ENCODE peak calls at places on chromosomes 2 and 18, in six cellular contexts. One of them, this sample, is unnamed.

GRCh38 chr2:10432315-10433181 is 15.6 kb downstream of the ODC1 start:
- DNase-seq in AG09309: no peak
- DNase-seq in pancreas: peak; percentile 42
- DNase-seq in IMR-90: no peak
- DNase-seq in adrenal gland: no peak
- DNase-seq in GM13976: no peak
- DNase-seq in this sample: no peak

GRCh38 chr18:9810216-9810804 is 75.5 kb upstream of the TXNDC2 start:
- DNase-seq in GM13976: no peak
- DNase-seq in AG09309: no peak
- DNase-seq in adrenal gland: no peak
- DNase-seq in IMR-90: peak; percentile 33
- DNase-seq in pancreas: no peak
- DNase-seq in this sample: no peak

GRCh38 chr2:78780864-78781583 is 244.5 kb upstream of the REG3G start:
- DNase-seq in GM13976: no peak
- DNase-seq in IMR-90: no peak
- DNase-seq in adrenal gland: no peak
- DNase-seq in pancreas: no peak
- DNase-seq in AG09309: no peak
- DNase-seq in this sample: no peak

GRCh38 chr2:126244937-126245336 is 411.0 kb upstream of the GYPC start:
- DNase-seq in adrenal gland: peak; percentile 28
- DNase-seq in GM13976: peak; percentile 51
- DNase-seq in AG09309: no peak
- DNase-seq in pancreas: peak; percentile 53
- DNase-seq in IMR-90: no peak
- DNase-seq in this sample: peak; percentile 62

GRCh38 chr2:70995227-70995729 is 605 bp upstream of the TEX261 start:
- DNase-seq in GM13976: peak; percentile 72
- DNase-seq in adrenal gland: no peak
- DNase-seq in IMR-90: peak; percentile 17
- DNase-seq in AG09309: no peak
- DNase-seq in pancreas: no peak
- DNase-seq in this sample: peak; percentile 66

GRCh38 chr2:163553601-163554000 is 182.2 kb downstream of the FIGN start:
- DNase-seq in adrenal gland: no peak
- DNase-seq in pancreas: no peak
- DNase-seq in IMR-90: no peak
- DNase-seq in GM13976: no peak
- DNase-seq in AG09309: no peak
- DNase-seq in this sample: no peak

GRCh38 chr2:67260348-67261277 is 136.5 kb upstream of the ETAA1 start:
- DNase-seq in AG09309: peak; percentile 98
- DNase-seq in adrenal gland: peak; percentile 42
- DNase-seq in GM13976: no peak
- DNase-seq in IMR-90: peak; percentile 100
- DNase-seq in pancreas: no peak
- DNase-seq in this sample: no peak

GRCh38 chr2:46512185-46512584 is 32.8 kb downstream of the TMEM247 start:
- DNase-seq in adrenal gland: no peak
- DNase-seq in pancreas: no peak
- DNase-seq in IMR-90: no peak
- DNase-seq in GM13976: no peak
- DNase-seq in AG09309: no peak
- DNase-seq in this sample: no peak

GRCh38 chr2:121179467-121179866 is 105.5 kb downstream of the TFCP2L1 start:
- DNase-seq in IMR-90: no peak
- DNase-seq in adrenal gland: no peak
- DNase-seq in GM13976: no peak
- DNase-seq in pancreas: no peak
- DNase-seq in AG09309: no peak
- DNase-seq in this sample: no peak

GRCh38 chr2:64291181-64291580 is 147.0 kb upstream of the PELI1 start:
- DNase-seq in pancreas: no peak
- DNase-seq in AG09309: peak; percentile 55
- DNase-seq in IMR-90: peak; percentile 68
- DNase-seq in adrenal gland: no peak
- DNase-seq in GM13976: no peak
- DNase-seq in this sample: no peak

GRCh38 chr2:196586511-196586991 is 53.0 kb upstream of the CCDC150 start:
- DNase-seq in pancreas: no peak
- DNase-seq in AG09309: peak; percentile 74
- DNase-seq in IMR-90: peak; percentile 86
- DNase-seq in GM13976: no peak
- DNase-seq in adrenal gland: no peak
- DNase-seq in this sample: no peak

DNA sequence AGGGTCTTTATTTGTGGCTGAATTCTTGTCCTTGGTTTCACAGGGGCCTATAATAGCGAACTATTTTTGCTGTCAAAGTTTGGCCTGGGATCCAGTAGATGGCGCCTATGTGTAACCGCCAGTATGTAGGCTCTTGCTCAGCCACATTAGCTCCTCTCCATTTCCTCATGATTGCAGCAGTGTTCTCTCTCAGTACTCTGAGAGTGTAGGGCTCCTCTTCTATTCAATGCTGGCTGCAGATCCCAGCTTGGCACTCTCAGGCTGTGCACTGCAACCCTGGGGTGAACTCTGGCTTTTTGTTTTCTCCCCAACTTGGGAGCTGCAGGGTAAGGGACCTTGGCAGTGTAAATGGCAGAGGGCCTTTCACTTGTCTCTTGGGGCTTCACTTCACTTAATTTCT is 344.6 kb upstream of the CHAC2 start:
- DNase-seq in GM13976: peak; percentile 39
- DNase-seq in IMR-90: peak; percentile 59
- DNase-seq in adrenal gland: peak; percentile 26
- DNase-seq in AG09309: peak; percentile 31
- DNase-seq in pancreas: no peak
- DNase-seq in this sample: peak; percentile 46
- TF ChIP-seq CTCF in GM13976: peak; percentile 37
- TF ChIP-seq CTCF in IMR-90: peak; percentile 64
- TF ChIP-seq CTCF in adrenal gland: peak; percentile 20
- TF ChIP-seq CTCF in AG09309: peak; percentile 71
- TF ChIP-seq CTCF in pancreas: no peak
- TF ChIP-seq CTCF in this sample: peak; percentile 41

DNA sequence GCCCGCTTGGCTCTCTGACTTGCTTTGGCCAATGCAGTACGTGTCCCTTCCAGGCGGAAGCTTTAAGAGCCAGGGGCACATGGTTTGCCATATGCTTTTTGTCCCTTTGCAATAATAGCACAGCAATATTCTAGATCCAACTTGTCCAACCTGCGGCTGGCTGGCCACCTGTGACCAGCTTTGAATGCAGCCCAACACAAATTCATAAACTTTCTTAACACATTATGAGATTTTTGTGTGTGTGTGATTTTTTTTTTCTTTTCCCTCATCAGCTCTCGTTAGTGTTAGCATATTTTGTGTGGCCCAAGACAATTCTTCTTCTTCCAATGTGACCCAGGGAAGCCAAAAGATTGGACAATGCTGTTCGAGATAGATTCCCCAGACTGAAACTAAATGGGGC is 119.3 kb upstream of the SIX3 start:
- DNase-seq in AG09309: no peak
- DNase-seq in IMR-90: no peak
- DNase-seq in adrenal gland: no peak
- DNase-seq in GM13976: no peak
- DNase-seq in pancreas: no peak
- DNase-seq in this sample: no peak
- TF ChIP-seq CTCF in AG09309: no peak
- TF ChIP-seq CTCF in IMR-90: no peak
- TF ChIP-seq CTCF in adrenal gland: no peak
- TF ChIP-seq CTCF in GM13976: no peak
- TF ChIP-seq CTCF in pancreas: no peak
- TF ChIP-seq CTCF in this sample: no peak

GRCh38 chr2:188279093-188279445 is 12.6 kb upstream of the GULP1 start:
- DNase-seq in AG09309: no peak
- DNase-seq in pancreas: no peak
- DNase-seq in GM13976: no peak
- DNase-seq in adrenal gland: no peak
- DNase-seq in IMR-90: no peak
- DNase-seq in this sample: no peak
- TF ChIP-seq CTCF in AG09309: no peak
- TF ChIP-seq CTCF in pancreas: no peak
- TF ChIP-seq CTCF in GM13976: no peak
- TF ChIP-seq CTCF in adrenal gland: no peak
- TF ChIP-seq CTCF in IMR-90: no peak
- TF ChIP-seq CTCF in this sample: no peak

GRCh38 chr18:77249583-77250500 is at the start of gene GALR1:
- DNase-seq in adrenal gland: no peak
- DNase-seq in IMR-90: no peak
- DNase-seq in AG09309: no peak
- DNase-seq in GM13976: peak; percentile 28
- DNase-seq in pancreas: no peak
- DNase-seq in this sample: no peak

GRCh38 chr18:77248873-77249582 is 620 bp upstream of the GALR1 start:
- DNase-seq in AG09309: no peak
- DNase-seq in IMR-90: no peak
- DNase-seq in GM13976: no peak
- DNase-seq in adrenal gland: no peak
- DNase-seq in pancreas: no peak
- DNase-seq in this sample: no peak

GRCh38 chr18:77250501-77250925 is 865 bp downstream of the GALR1 start:
- DNase-seq in pancreas: no peak
- DNase-seq in IMR-90: no peak
- DNase-seq in adrenal gland: no peak
- DNase-seq in AG09309: no peak
- DNase-seq in GM13976: no peak
- DNase-seq in this sample: no peak

GRCh38 chr18:77250926-77251729 is 1.5 kb downstream of the GALR1 start:
- DNase-seq in pancreas: no peak
- DNase-seq in IMR-90: no peak
- DNase-seq in GM13976: no peak
- DNase-seq in AG09309: no peak
- DNase-seq in adrenal gland: no peak
- DNase-seq in this sample: no peak

GRCh38 chr18:77251730-77252050 is 2.0 kb downstream of the GALR1 start:
- DNase-seq in adrenal gland: no peak
- DNase-seq in IMR-90: no peak
- DNase-seq in AG09309: no peak
- DNase-seq in GM13976: no peak
- DNase-seq in pancreas: no peak
- DNase-seq in this sample: no peak
- TF ChIP-seq CTCF in adrenal gland: no peak
- TF ChIP-seq CTCF in IMR-90: no peak
- TF ChIP-seq CTCF in AG09309: no peak
- TF ChIP-seq CTCF in GM13976: no peak
- TF ChIP-seq CTCF in pancreas: no peak
- TF ChIP-seq CTCF in this sample: no peak

This sample was measured in Caco-2.